ENCODE peak calls at places on chromosome 12, in four cellular contexts. One of them, this sample, is unnamed.

GRCh38 chr12:64835926-64836325 is 11.5 kb downstream of the TBC1D30 start:
- DNase-seq in HuH-7: no peak
- DNase-seq in Right ventricle myocardium superior: no peak
- DNase-seq in smooth muscle cell of the brain vasculature: no peak
- DNase-seq in this sample: no peak

GRCh38 chr12:76922821-76923315 is 44.0 kb upstream of the CSRP2 start:
- DNase-seq in HuH-7: no peak
- DNase-seq in Right ventricle myocardium superior: no peak
- DNase-seq in smooth muscle cell of the brain vasculature: no peak
- DNase-seq in this sample: no peak

GRCh38 chr12:1606021-1606622 is 11.7 kb upstream of the FBXL14 start:
- DNase-seq in HuH-7: no peak
- DNase-seq in Right ventricle myocardium superior: peak; percentile 97
- DNase-seq in smooth muscle cell of the brain vasculature: no peak
- DNase-seq in this sample: peak; percentile 72

GRCh38 chr12:109111775-109112491 is 4.5 kb upstream of the ACACB start:
- DNase-seq in HuH-7: peak; percentile 64
- DNase-seq in Right ventricle myocardium superior: peak; percentile 88
- DNase-seq in smooth muscle cell of the brain vasculature: no peak
- DNase-seq in this sample: peak; percentile 34

GRCh38 chr12:88729196-88729595 is 148.9 kb upstream of the KITLG start:
- DNase-seq in HuH-7: no peak
- DNase-seq in Right ventricle myocardium superior: no peak
- DNase-seq in smooth muscle cell of the brain vasculature: no peak
- DNase-seq in this sample: no peak

GRCh38 chr12:122422769-122423257 is 344 bp upstream of the CLIP1 start:
- DNase-seq in HuH-7: no peak
- DNase-seq in Right ventricle myocardium superior: no peak
- DNase-seq in smooth muscle cell of the brain vasculature: no peak
- DNase-seq in this sample: peak; percentile 28

GRCh38 chr12:54384591-54385041 is at the start of gene ZNF385A:
- DNase-seq in HuH-7: no peak
- DNase-seq in Right ventricle myocardium superior: no peak
- DNase-seq in smooth muscle cell of the brain vasculature: no peak
- DNase-seq in this sample: no peak

GRCh38 chr12:42756841-42757661 is 167.5 kb upstream of the PRICKLE1 start:
- DNase-seq in HuH-7: no peak
- DNase-seq in Right ventricle myocardium superior: no peak
- DNase-seq in smooth muscle cell of the brain vasculature: peak; percentile 89
- DNase-seq in this sample: no peak

GRCh38 chr12:16165506-16165905 is 112.0 kb downstream of the SLC15A5 start:
- DNase-seq in HuH-7: peak; percentile 24
- DNase-seq in Right ventricle myocardium superior: peak; percentile 38
- DNase-seq in smooth muscle cell of the brain vasculature: peak; percentile 4
- DNase-seq in this sample: no peak

GRCh38 chr12:53560912-53561589 is 53.8 kb upstream of the NPFF start:
- DNase-seq in HuH-7: no peak
- DNase-seq in Right ventricle myocardium superior: no peak
- DNase-seq in smooth muscle cell of the brain vasculature: no peak
- DNase-seq in this sample: no peak

GRCh38 chr12:109944975-109945374 is 44.9 kb downstream of the TCHP start:
- DNase-seq in HuH-7: no peak
- DNase-seq in Right ventricle myocardium superior: no peak
- DNase-seq in smooth muscle cell of the brain vasculature: no peak
- DNase-seq in this sample: no peak

GRCh38 chr12:116365606-116366455 is 88.3 kb upstream of the MED13L start:
- DNase-seq in HuH-7: no peak
- DNase-seq in Right ventricle myocardium superior: no peak
- DNase-seq in smooth muscle cell of the brain vasculature: no peak
- DNase-seq in this sample: no peak

GRCh38 chr12:128729628-128730121 is 94.1 kb downstream of the SLC15A4 start:
- DNase-seq in HuH-7: no peak
- DNase-seq in Right ventricle myocardium superior: no peak
- DNase-seq in smooth muscle cell of the brain vasculature: no peak
- DNase-seq in this sample: no peak

GRCh38 chr12:119772431-119772830 is 104.5 kb downstream of the PRKAB1 start:
- DNase-seq in HuH-7: no peak
- DNase-seq in Right ventricle myocardium superior: no peak
- DNase-seq in smooth muscle cell of the brain vasculature: peak; percentile 2
- DNase-seq in this sample: no peak

GRCh38 chr12:68587448-68587873 is 23.2 kb upstream of the RAP1B start:
- DNase-seq in HuH-7: no peak
- DNase-seq in Right ventricle myocardium superior: no peak
- DNase-seq in smooth muscle cell of the brain vasculature: no peak
- DNase-seq in this sample: no peak

GRCh38 chr12:132723015-132723763 is 12.5 kb downstream of the PGAM5 start:
- DNase-seq in HuH-7: no peak
- DNase-seq in Right ventricle myocardium superior: peak; percentile 60
- DNase-seq in smooth muscle cell of the brain vasculature: no peak
- DNase-seq in this sample: no peak

GRCh38 chr12:54413284-54414190 is 5.5 kb downstream of the ITGA5 start:
- DNase-seq in HuH-7: no peak
- DNase-seq in Right ventricle myocardium superior: peak; percentile 80
- DNase-seq in smooth muscle cell of the brain vasculature: no peak
- DNase-seq in this sample: peak; percentile 57

GRCh38 chr12:5003025-5003666 is 40.5 kb upstream of the KCNA5 start:
- DNase-seq in HuH-7: peak; percentile 65
- DNase-seq in Right ventricle myocardium superior: peak; percentile 67
- DNase-seq in smooth muscle cell of the brain vasculature: peak; percentile 36
- DNase-seq in this sample: no peak

GRCh38 chr12:105671720-105672119 is 341.2 kb downstream of the C12orf75 start:
- DNase-seq in HuH-7: no peak
- DNase-seq in Right ventricle myocardium superior: no peak
- DNase-seq in smooth muscle cell of the brain vasculature: no peak
- DNase-seq in this sample: no peak

GRCh38 chr12:6231359-6232268 is 31.4 kb downstream of the CD9 start:
- DNase-seq in HuH-7: no peak
- DNase-seq in Right ventricle myocardium superior: no peak
- DNase-seq in smooth muscle cell of the brain vasculature: no peak
- DNase-seq in this sample: no peak

GRCh38 chr12:5013206-5013830 is 30.4 kb upstream of the KCNA5 start:
- DNase-seq in HuH-7: no peak
- DNase-seq in Right ventricle myocardium superior: no peak
- DNase-seq in smooth muscle cell of the brain vasculature: no peak
- DNase-seq in this sample: no peak

GRCh38 chr12:9340422-9341259 is 132.4 kb upstream of the PZP start:
- DNase-seq in HuH-7: no peak
- DNase-seq in Right ventricle myocardium superior: no peak
- DNase-seq in smooth muscle cell of the brain vasculature: no peak
- DNase-seq in this sample: no peak

GRCh38 chr12:2301531-2302461 is 249.0 kb downstream of the CACNA1C start:
- DNase-seq in HuH-7: no peak
- DNase-seq in Right ventricle myocardium superior: peak; percentile 77
- DNase-seq in smooth muscle cell of the brain vasculature: no peak
- DNase-seq in this sample: no peak

GRCh38 chr12:9943244-9943643 is 11.1 kb upstream of the CLEC2A start:
- DNase-seq in HuH-7: no peak
- DNase-seq in Right ventricle myocardium superior: peak; percentile 41
- DNase-seq in smooth muscle cell of the brain vasculature: no peak
- DNase-seq in this sample: no peak

GRCh38 chr12:95625012-95625411 is 73.7 kb upstream of the USP44 start:
- DNase-seq in HuH-7: no peak
- DNase-seq in Right ventricle myocardium superior: no peak
- DNase-seq in smooth muscle cell of the brain vasculature: no peak
- DNase-seq in this sample: no peak

GRCh38 chr12:78865297-78865955 is 852 bp downstream of the SYT1 start:
- DNase-seq in HuH-7: no peak
- DNase-seq in Right ventricle myocardium superior: no peak
- DNase-seq in smooth muscle cell of the brain vasculature: no peak
- DNase-seq in this sample: no peak

GRCh38 chr12:30828686-30829085 is 73.9 kb upstream of the CAPRIN2 start:
- DNase-seq in HuH-7: no peak
- DNase-seq in Right ventricle myocardium superior: no peak
- DNase-seq in smooth muscle cell of the brain vasculature: no peak
- DNase-seq in this sample: no peak

GRCh38 chr12:53171725-53172329 is 8.7 kb upstream of the ZNF740 start:
- DNase-seq in HuH-7: no peak
- DNase-seq in Right ventricle myocardium superior: no peak
- DNase-seq in smooth muscle cell of the brain vasculature: no peak
- DNase-seq in this sample: no peak

GRCh38 chr12:111107392-111108178 is 187.2 kb upstream of the MYL2 start:
- DNase-seq in HuH-7: no peak
- DNase-seq in Right ventricle myocardium superior: no peak
- DNase-seq in smooth muscle cell of the brain vasculature: no peak
- DNase-seq in this sample: no peak